ENCODE peak calls at places on chromosomes 11 and 22, in ten cellular contexts. S is activated T-helper 9 cell treated with anti-CD3 and anti-CD28 coated beads, Interleukin-2, amount 50 U/mL, for 16 hours; T is ecto neural progenitor cell; N is activated CD8-positive, alpha-beta memory T cell treated with anti-CD3 and anti-CD28 coated beads, Interleukin-2, amount 10 ng/mL, durations not matched to agents 7 days and 5 days; J is right lobe of liver; Z is heart left ventricle; L is pulmonary artery endothelial cell; B is brain microvascular endothelial cell; R is SK-MEL-5; A is activated T-cell treated with anti-CD3 and anti-CD28 coated beads for 1 hour. D is an unnamed sample.

GRCh38 chr11:44604171-44604581 is 38.7 kb downstream of the CD82 start:
- DNase-seq in S (no peak), T (no peak), N (no peak), J (no peak), Z (no peak), L (no peak), B (no peak), R (no peak), A (no peak), D (peak)

GRCh38 chr11:11422291-11423128 is 69.5 kb upstream of the CSNK2A3 start:
- DNase-seq in S (no peak), T (no peak), N (no peak), J (no peak), Z (no peak), L (no peak), B (no peak), R (no peak), A (no peak), D (no peak)

GRCh38 chr11:19493446-19493845 is 219.2 kb upstream of the NAV2 start:
- DNase-seq in S (no peak), T (no peak), N (no peak), J (no peak), Z (no peak), L (no peak), B (no peak), R (no peak), A (no peak), D (no peak)

GRCh38 chr11:76524919-76525318 is 80.1 kb downstream of the EMSY start:
- DNase-seq in S (no peak), T (no peak), N (no peak), J (no peak), Z (no peak), L (no peak), B (no peak), R (no peak), A (no peak), D (no peak)

GRCh38 chr22:20966883-20967696 is at the start of gene AIFM3:
- DNase-seq in S (no peak), T (no peak), N (no peak), J (no peak), Z (no peak), L (no peak), B (no peak), R (no peak), A (no peak), D (no peak)

GRCh38 chr22:40238425-40239344 is 61.0 kb downstream of the TNRC6B start:
- DNase-seq in S (no peak), T (no peak), N (peak), J (no peak), Z (no peak), L (peak), B (peak), R (peak), A (no peak), D (no peak)

GRCh38 chr22:22810018-22810427 is 77.6 kb upstream of the IGLL5 start:
- DNase-seq in S (peak), T (peak), N (peak), J (peak), Z (peak), L (no peak), B (no peak), R (peak), A (peak), D (no peak)

GRCh38 chr22:31206896-31207687 is 5.0 kb upstream of the LIMK2 start:
- DNase-seq in S (no peak), T (no peak), N (no peak), J (no peak), Z (peak), L (no peak), B (no peak), R (no peak), A (no peak), D (no peak)

GRCh38 chr11:32090774-32091370 is at the start of gene RCN1:
- DNase-seq in S (peak), T (peak), N (peak), J (peak), Z (peak), L (peak), B (peak), R (peak), A (peak), D (peak)

GRCh38 chr22:38082986-38083710 is 836 bp downstream of the SLC16A8 start:
- DNase-seq in S (no peak), T (no peak), N (no peak), J (no peak), Z (no peak), L (no peak), B (no peak), R (no peak), A (no peak), D (peak)

GRCh38 chr11:92740251-92740650 is 229.2 kb upstream of the MTNR1B start:
- DNase-seq in S (no peak), T (no peak), N (no peak), J (no peak), Z (no peak), L (no peak), B (no peak), R (no peak), A (no peak), D (no peak)

GRCh38 chr11:119737678-119738439 is 8.9 kb upstream of the NECTIN1 start:
- DNase-seq in S (no peak), T (no peak), N (no peak), J (no peak), Z (no peak), L (no peak), B (no peak), R (no peak), A (no peak), D (no peak)